ENCODE peak calls at places on chromosomes 2 and 18, in four cellular contexts. One of them, this sample, is unnamed.

GRCh38 chr2:168203762-168204693 is 43.4 kb downstream of the STK39 start:
- DNase-seq in HepG2: no peak
- DNase-seq in GM12878: no peak
- DNase-seq in K562: no peak
- DNase-seq in this sample: no peak

GRCh38 chr18:3869848-3870247 is 419.9 kb downstream of the TGIF1 start:
- DNase-seq in HepG2: peak
- DNase-seq in GM12878: no peak
- DNase-seq in K562: peak
- DNase-seq in this sample: no peak

GRCh38 chr2:237955640-237956401 is 11.0 kb upstream of the UBE2F start:
- DNase-seq in HepG2: no peak
- DNase-seq in GM12878: no peak
- DNase-seq in K562: no peak
- DNase-seq in this sample: no peak

GRCh38 chr18:36314098-36314497 is 16.6 kb downstream of the FHOD3 start:
- DNase-seq in HepG2: no peak
- DNase-seq in GM12878: no peak
- DNase-seq in K562: no peak
- DNase-seq in this sample: peak

GRCh38 chr2:232545511-232546375 is 4.6 kb downstream of the TIGD1 start:
- DNase-seq in HepG2: no peak
- DNase-seq in GM12878: no peak
- DNase-seq in K562: no peak
- DNase-seq in this sample: peak

GRCh38 chr2:187617925-187618324 is 63.7 kb upstream of the TFPI start:
- DNase-seq in HepG2: no peak
- DNase-seq in GM12878: no peak
- DNase-seq in K562: no peak
- DNase-seq in this sample: no peak

GRCh38 chr2:70790079-70790963 is at the start of gene FIGLA:
- DNase-seq in HepG2: no peak
- DNase-seq in GM12878: no peak
- DNase-seq in K562: no peak
- DNase-seq in this sample: peak

GRCh38 chr2:172102159-172102857 is 392 bp downstream of the DLX2 start:
- DNase-seq in HepG2: no peak
- DNase-seq in GM12878: no peak
- DNase-seq in K562: peak
- DNase-seq in this sample: no peak

GRCh38 chr2:196172976-196173375 is 1.6 kb upstream of the STK17B start:
- DNase-seq in HepG2: no peak
- DNase-seq in GM12878: no peak
- DNase-seq in K562: no peak
- DNase-seq in this sample: no peak

GRCh38 chr2:80185091-80185490 is 119.5 kb downstream of the LRRTM1 start:
- DNase-seq in HepG2: no peak
- DNase-seq in GM12878: no peak
- DNase-seq in K562: no peak
- DNase-seq in this sample: no peak

GRCh38 chr2:158970522-158970855 is 2.0 kb downstream of the TANC1 start:
- DNase-seq in HepG2: no peak
- DNase-seq in GM12878: no peak
- DNase-seq in K562: no peak
- DNase-seq in this sample: no peak

GRCh38 chr18:31451625-31452024 is 4.1 kb downstream of the DSG3 start:
- DNase-seq in HepG2: no peak
- DNase-seq in GM12878: no peak
- DNase-seq in K562: no peak
- DNase-seq in this sample: no peak

GRCh38 chr2:97951155-97951670 is 44.5 kb downstream of the TMEM131 start:
- DNase-seq in HepG2: no peak
- DNase-seq in GM12878: no peak
- DNase-seq in K562: no peak
- DNase-seq in this sample: no peak

GRCh38 chr2:73255907-73256617 is 22.0 kb downstream of the CCT7 start:
- DNase-seq in HepG2: no peak
- DNase-seq in GM12878: no peak
- DNase-seq in K562: no peak
- DNase-seq in this sample: no peak

GRCh38 chr2:4674007-4674406 is 970.6 kb downstream of the DCDC2C start:
- DNase-seq in HepG2: no peak
- DNase-seq in GM12878: no peak
- DNase-seq in K562: no peak
- DNase-seq in this sample: no peak

GRCh38 chr2:74374509-74375205 is 5.5 kb downstream of the DCTN1 start:
- DNase-seq in HepG2: no peak
- DNase-seq in GM12878: no peak
- DNase-seq in K562: peak
- DNase-seq in this sample: peak

GRCh38 chr2:33287611-33288010 is 188.8 kb upstream of the RASGRP3 start:
- DNase-seq in HepG2: no peak
- DNase-seq in GM12878: no peak
- DNase-seq in K562: no peak
- DNase-seq in this sample: no peak

GRCh38 chr2:227870710-227871374 is 589 bp upstream of the DAW1 start:
- DNase-seq in HepG2: no peak
- DNase-seq in GM12878: no peak
- DNase-seq in K562: no peak
- DNase-seq in this sample: no peak

GRCh38 chr18:54828290-54828871 is at the start of gene RAB27B:
- DNase-seq in HepG2: peak
- DNase-seq in GM12878: no peak
- DNase-seq in K562: peak
- DNase-seq in this sample: peak

GRCh38 chr2:55827855-55828254 is 95.7 kb downstream of the EFEMP1 start:
- DNase-seq in HepG2: no peak
- DNase-seq in GM12878: no peak
- DNase-seq in K562: no peak
- DNase-seq in this sample: no peak

GRCh38 chr2:3759766-3760165 is 56.4 kb downstream of the DCDC2C start:
- DNase-seq in HepG2: no peak
- DNase-seq in GM12878: no peak
- DNase-seq in K562: no peak
- DNase-seq in this sample: no peak

GRCh38 chr2:26011609-26011989 is 22.3 kb upstream of the RAB10 start:
- DNase-seq in HepG2: no peak
- DNase-seq in GM12878: no peak
- DNase-seq in K562: peak
- DNase-seq in this sample: no peak

GRCh38 chr2:205702576-205702975 is 20.3 kb downstream of the NRP2 start:
- DNase-seq in HepG2: peak
- DNase-seq in GM12878: no peak
- DNase-seq in K562: no peak
- DNase-seq in this sample: no peak

GRCh38 chr18:42745171-42745570 is 370.3 kb downstream of the RIT2 start:
- DNase-seq in HepG2: no peak
- DNase-seq in GM12878: no peak
- DNase-seq in K562: no peak
- DNase-seq in this sample: no peak

GRCh38 chr2:214695789-214696188 is 113.7 kb downstream of the BARD1 start:
- DNase-seq in HepG2: no peak
- DNase-seq in GM12878: no peak
- DNase-seq in K562: no peak
- DNase-seq in this sample: no peak

GRCh38 chr2:9897331-9897737 is 54.1 kb downstream of the TAF1B start:
- DNase-seq in HepG2: no peak
- DNase-seq in GM12878: peak
- DNase-seq in K562: peak
- DNase-seq in this sample: no peak

GRCh38 chr2:169363570-169364150 is 1.3 kb upstream of the LRP2 start:
- DNase-seq in HepG2: no peak
- DNase-seq in GM12878: no peak
- DNase-seq in K562: peak
- DNase-seq in this sample: peak

GRCh38 chr2:169363027-169363569 is 764 bp upstream of the LRP2 start:
- DNase-seq in HepG2: no peak
- DNase-seq in GM12878: no peak
- DNase-seq in K562: no peak
- DNase-seq in this sample: no peak

GRCh38 chr2:169362346-169363026 is at the start of gene LRP2:
- DNase-seq in HepG2: peak
- DNase-seq in GM12878: no peak
- DNase-seq in K562: no peak
- DNase-seq in this sample: peak

GRCh38 chr2:169366066-169366465 is 3.7 kb upstream of the LRP2 start:
- DNase-seq in HepG2: no peak
- DNase-seq in GM12878: no peak
- DNase-seq in K562: no peak
- DNase-seq in this sample: no peak

GRCh38 chr2:169365093-169365483 is 2.8 kb upstream of the LRP2 start:
- DNase-seq in HepG2: no peak
- DNase-seq in GM12878: no peak
- DNase-seq in K562: no peak
- DNase-seq in this sample: no peak
- TF ChIP-seq ATF2 in HepG2: no peak
- TF ChIP-seq ATF2 in GM12878: no peak
- TF ChIP-seq ATF2 in K562: no peak
- TF ChIP-seq ATF2 in this sample: no peak

DNA sequence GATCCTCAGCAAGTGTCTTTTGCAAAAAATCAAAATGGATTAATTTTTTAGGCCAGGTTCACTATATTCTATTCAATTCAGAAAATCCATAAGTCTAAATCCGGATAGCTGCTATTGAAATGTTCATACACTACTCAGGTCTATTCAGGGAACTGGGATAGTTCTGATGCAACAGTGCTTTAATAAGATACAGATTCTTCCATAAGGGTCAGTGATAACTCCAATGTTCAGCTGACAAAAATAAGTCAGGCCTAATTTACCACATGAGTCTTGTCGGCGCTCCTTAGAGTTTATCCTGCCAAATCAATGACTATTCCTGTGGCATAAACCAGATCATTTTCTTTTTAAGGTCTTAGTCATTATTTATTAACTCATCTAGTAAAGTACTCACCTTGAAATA is 44.0 kb downstream of the NRXN1 start:
- DNase-seq in HepG2: no peak
- DNase-seq in GM12878: no peak
- DNase-seq in K562: no peak
- DNase-seq in this sample: no peak
- TF ChIP-seq RAD21 in HepG2: no peak
- TF ChIP-seq RAD21 in GM12878: no peak
- TF ChIP-seq RAD21 in K562: no peak
- TF ChIP-seq RAD21 in this sample: no peak

GRCh38 chr2:167198009-167198408 is 309.7 kb downstream of the XIRP2 start:
- DNase-seq in HepG2: no peak
- DNase-seq in GM12878: no peak
- DNase-seq in K562: no peak
- DNase-seq in this sample: no peak

GRCh38 chr2:167200025-167200424 is 311.7 kb downstream of the XIRP2 start:
- DNase-seq in HepG2: no peak
- DNase-seq in GM12878: no peak
- DNase-seq in K562: no peak
- DNase-seq in this sample: no peak

GRCh38 chr2:167192833-167193232 is 304.6 kb downstream of the XIRP2 start:
- DNase-seq in HepG2: no peak
- DNase-seq in GM12878: no peak
- DNase-seq in K562: no peak
- DNase-seq in this sample: no peak

GRCh38 chr2:167191588-167191987 is 303.3 kb downstream of the XIRP2 start:
- DNase-seq in HepG2: no peak
- DNase-seq in GM12878: no peak
- DNase-seq in K562: no peak
- DNase-seq in this sample: no peak

DNA sequence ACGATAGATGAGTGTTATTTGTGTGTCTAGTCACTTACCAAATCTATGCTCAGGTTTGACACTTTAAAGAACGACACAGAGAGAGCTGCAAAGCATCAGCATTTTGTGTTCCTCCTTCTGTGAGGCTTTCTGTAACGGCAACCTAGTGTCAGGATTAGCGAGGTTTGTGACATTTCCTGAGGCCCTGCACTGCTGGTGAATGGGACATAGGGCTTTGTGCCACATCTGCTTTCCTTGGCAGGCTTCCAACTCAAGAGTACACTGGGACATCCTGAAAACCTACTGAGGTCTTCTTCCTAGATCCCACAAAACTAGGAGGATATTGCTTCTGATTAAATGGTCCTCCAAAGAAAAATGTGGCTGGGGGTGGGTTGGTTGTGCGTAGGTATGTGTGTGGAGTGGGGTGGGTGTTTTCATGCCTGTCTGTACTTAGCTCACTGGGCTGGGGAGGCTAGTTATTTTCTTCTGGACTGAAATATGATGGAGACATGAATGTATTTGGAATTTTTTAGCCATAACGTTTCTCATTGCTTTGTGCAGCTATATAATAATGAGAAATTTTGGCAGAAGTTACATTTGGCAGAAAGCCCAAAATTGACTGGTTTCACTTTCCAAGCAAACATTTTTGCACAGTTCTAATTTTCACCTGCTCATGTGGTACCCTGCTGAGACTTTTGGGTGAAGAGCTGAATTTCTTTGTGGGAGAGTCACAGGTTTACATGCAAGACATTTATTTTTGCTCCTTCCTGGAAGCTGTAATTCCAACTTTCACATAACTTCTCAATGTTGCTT is 308.4 kb downstream of the XIRP2 start:
- DNase-seq in HepG2: no peak
- DNase-seq in GM12878: no peak
- DNase-seq in K562: no peak
- DNase-seq in this sample: no peak
- TF ChIP-seq ATF2 in HepG2: no peak
- TF ChIP-seq ATF2 in GM12878: no peak
- TF ChIP-seq ATF2 in K562: no peak
- TF ChIP-seq ATF2 in this sample: no peak

GRCh38 chr18:47040982-47041381 is 5.6 kb upstream of the ELOA2 start:
- DNase-seq in HepG2: no peak
- DNase-seq in GM12878: no peak
- DNase-seq in K562: no peak
- DNase-seq in this sample: no peak

GRCh38 chr18:47032945-47033344 is 2.5 kb downstream of the ELOA2 start:
- DNase-seq in HepG2: no peak
- DNase-seq in GM12878: no peak
- DNase-seq in K562: no peak
- DNase-seq in this sample: no peak

GRCh38 chr18:47035156-47035671 is at the start of gene ELOA2:
- DNase-seq in HepG2: no peak
- DNase-seq in GM12878: no peak
- DNase-seq in K562: no peak
- DNase-seq in this sample: no peak

GRCh38 chr18:47036927-47037605 is 1.6 kb upstream of the ELOA2 start:
- DNase-seq in HepG2: no peak
- DNase-seq in GM12878: no peak
- DNase-seq in K562: no peak
- DNase-seq in this sample: no peak

DNA sequence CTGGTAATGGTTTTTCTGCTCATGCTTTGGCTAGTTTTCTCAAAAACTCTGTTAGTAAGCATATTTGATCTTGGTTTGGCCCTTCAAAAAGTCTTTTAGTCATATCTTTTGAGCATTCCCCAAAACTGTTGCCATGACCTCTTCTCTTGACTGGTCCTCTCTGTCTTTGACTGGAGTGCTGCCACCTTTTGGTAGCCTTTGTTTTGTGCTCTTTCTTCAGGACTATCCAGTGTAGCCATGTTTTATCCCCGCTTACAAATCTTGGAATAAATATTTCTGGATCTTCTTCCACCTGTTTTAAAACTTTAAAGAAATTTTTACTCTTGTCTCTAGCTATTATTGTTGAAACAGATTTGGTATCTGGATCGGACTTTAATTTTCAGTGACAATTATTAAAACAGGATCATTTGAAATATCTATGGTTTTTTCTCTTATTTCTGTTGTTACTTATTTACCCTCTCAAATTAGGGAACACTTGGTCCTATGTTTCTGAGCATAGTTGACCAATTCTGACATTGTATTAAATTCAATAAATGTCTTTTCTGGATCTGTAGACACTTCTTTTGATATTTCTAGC is 965 bp upstream of the ELOA2 start:
- DNase-seq in HepG2: peak
- DNase-seq in GM12878: no peak
- DNase-seq in K562: peak
- DNase-seq in this sample: no peak
- TF ChIP-seq RAD21 in HepG2: no peak
- TF ChIP-seq RAD21 in GM12878: peak
- TF ChIP-seq RAD21 in K562: peak
- TF ChIP-seq RAD21 in this sample: peak

This sample was measured in H1.